ENCODE peak calls at places on chromosomes 6 and 20, in six cellular contexts. J, R, I, G, L and D are unnamed samples.
A peak's percentile ranks its signal among the peaks of the same experiment; 100 is the strongest.

GRCh38 chr6:37209461-37210205 is 39.7 kb downstream of the PIM1 start:
- DNase-seq in J (no peak), R (no peak), I (no peak), G (no peak), L (no peak), D (no peak)

GRCh38 chr6:36499918-36500317 is 47.4 kb downstream of the STK38 start:
- DNase-seq in J (no peak), R (no peak), I (no peak), G (no peak), L (no peak), D (no peak)

GRCh38 chr20:18974660-18975059 is 161.1 kb downstream of the SCP2D1 start:
- DNase-seq in J (no peak), R (no peak), I (no peak), G (no peak), L (no peak), D (no peak)

GRCh38 chr20:20603339-20603990 is 109.0 kb downstream of the RALGAPA2 start:
- DNase-seq in J (no peak), R (no peak), I (no peak), G (no peak), L (no peak), D (no peak)

GRCh38 chr6:16205377-16206144 is 32.8 kb upstream of the GMPR start:
- DNase-seq in J (no peak), R (peak; percentile 28), I (peak; percentile 95), G (peak; percentile 100), L (no peak), D (no peak)

GRCh38 chr6:33452496-33452895 is 1.9 kb upstream of the ZBTB9 start:
- DNase-seq in J (no peak), R (no peak), I (no peak), G (no peak), L (no peak), D (no peak)

GRCh38 chr20:40562031-40562430 is 127.0 kb downstream of the MAFB start:
- DNase-seq in J (peak; percentile 36), R (peak; percentile 13), I (peak; percentile 38), G (peak; percentile 31), L (no peak), D (no peak)

GRCh38 chr20:61922936-61923335 is 142.7 kb downstream of the TAF4 start:
- DNase-seq in J (no peak), R (no peak), I (no peak), G (no peak), L (no peak), D (no peak)

GRCh38 chr6:5490495-5491069 is 229.3 kb downstream of the FARS2 start:
- DNase-seq in J (no peak), R (no peak), I (no peak), G (no peak), L (no peak), D (no peak)

GRCh38 chr6:161019324-161019839 is 27.8 kb downstream of the MAP3K4 start:
- DNase-seq in J (no peak), R (no peak), I (no peak), G (no peak), L (no peak), D (no peak)

GRCh38 chr6:161021543-161021942 is 30.0 kb downstream of the MAP3K4 start:
- DNase-seq in J (no peak), R (no peak), I (no peak), G (no peak), L (no peak), D (no peak)

GRCh38 chr6:161023316-161023715 is 31.7 kb downstream of the MAP3K4 start:
- DNase-seq in J (no peak), R (no peak), I (no peak), G (no peak), L (no peak), D (no peak)

GRCh38 chr6:161024364-161024920 is 32.9 kb downstream of the MAP3K4 start:
- DNase-seq in J (no peak), R (no peak), I (no peak), G (no peak), L (no peak), D (no peak)

GRCh38 chr6:161021978-161022743 is 30.6 kb downstream of the MAP3K4 start:
- DNase-seq in J (no peak), R (no peak), I (no peak), G (no peak), L (no peak), D (no peak)
- H3K4me3 ChIP-seq in J (no peak overlapping the region), R (no peak overlapping the region), I (no peak overlapping the region), G (no peak overlapping the region), L (no peak overlapping the region), D (no peak overlapping the region)

GRCh38 chr20:25081065-25081729 is 744 bp downstream of the VSX1 start:
- DNase-seq in J (peak; percentile 47), R (no peak), I (no peak), G (no peak), L (peak; percentile 83), D (peak; percentile 61)
- H3K4me3 ChIP-seq in J (no peak overlapping the region), R (no peak overlapping the region), I (no peak overlapping the region), G (no peak overlapping the region), L (peak overlapping the region; percentile 21), D (no peak overlapping the region)

DNA sequence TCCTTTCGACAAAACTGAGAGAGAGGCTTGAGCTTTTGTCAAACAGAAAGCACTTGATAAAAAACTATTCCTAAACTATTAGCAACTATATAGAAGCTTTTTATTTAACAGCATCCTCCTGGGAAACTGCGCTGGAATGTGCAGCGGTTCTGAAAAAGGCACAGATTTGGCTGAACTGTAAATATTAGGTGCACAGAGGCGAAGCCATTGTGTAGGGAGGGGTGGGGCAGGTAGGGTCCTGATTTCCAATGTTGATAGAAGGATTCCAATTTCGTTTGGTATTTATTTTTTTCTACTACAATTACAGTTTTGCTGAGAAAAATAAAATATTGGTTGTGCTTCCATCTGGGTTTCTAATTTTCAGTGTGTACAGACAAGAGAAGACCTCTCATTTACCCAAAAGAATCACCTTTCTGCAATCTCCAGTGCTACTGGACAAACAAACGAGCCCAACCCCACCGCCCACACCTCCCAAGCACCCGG is 688 bp upstream of the SH3BGRL2 start:
- DNase-seq in J (no peak), R (no peak), I (no peak), G (no peak), L (no peak), D (no peak)
- H3K4me3 ChIP-seq in J (peak overlapping the region; percentile 74), R (peak overlapping the region; percentile 51), I (peak overlapping the region; percentile 80), G (peak overlapping the region; percentile 76), L (peak overlapping the region; percentile 72), D (peak overlapping the region; percentile 84)

GRCh38 chr6:317068-317451 is 24.8 kb downstream of the DUSP22 start:
- DNase-seq in J (no peak), R (no peak), I (no peak), G (no peak), L (no peak), D (no peak)
- H3K4me3 ChIP-seq in J (no peak overlapping the region), R (no peak overlapping the region), I (no peak overlapping the region), G (no peak overlapping the region), L (no peak overlapping the region), D (no peak overlapping the region)